ENCODE peak calls at places on chromosome 1, in ten cellular contexts. L is GM20000, Z is cardiac fibroblast, D is GM12891, M is AG10803, K is dorsolateral prefrontal cortex, G is GDM1, A is GM03348, T is Peyer's patch, Q is NCI-H2171 treated with DMSO at 0.1 percent for 48 hours. H is an unnamed sample.
A peak's percentile ranks its signal among the peaks of the same experiment; 100 is the strongest.

GRCh38 chr1:239814306-239814881 is 277.3 kb upstream of the FMN2 start:
- DNase-seq in L (no peak), Z (peak; percentile 25), D (no peak), M (peak; percentile 37), K (no peak), G (no peak), A (peak; percentile 31), T (no peak), Q (no peak), H (peak; percentile 80)

GRCh38 chr1:55053265-55053954 is 14.1 kb downstream of the PCSK9 start:
- DNase-seq in L (no peak), Z (peak; percentile 12), D (no peak), M (no peak), K (no peak), G (no peak), A (no peak), T (peak; percentile 20), Q (no peak), H (no peak)

GRCh38 chr1:89974701-89975470 is 20.0 kb upstream of the ZNF326 start:
- DNase-seq in L (no peak), Z (peak; percentile 72), D (no peak), M (peak; percentile 90), K (no peak), G (no peak), A (peak; percentile 63), T (no peak), Q (no peak), H (peak; percentile 77)

GRCh38 chr1:69305621-69306020 is 262.1 kb upstream of the LRRC7 start:
- DNase-seq in L (no peak), Z (no peak), D (no peak), M (no peak), K (no peak), G (no peak), A (no peak), T (no peak), Q (peak; percentile 10), H (no peak)

GRCh38 chr1:196464545-196464944 is 143.7 kb downstream of the KCNT2 start:
- DNase-seq in L (no peak), Z (no peak), D (no peak), M (peak; percentile 75), K (no peak), G (no peak), A (peak; percentile 4), T (no peak), Q (peak; percentile 23), H (peak; percentile 40)

GRCh38 chr1:154433161-154433681 is 28.1 kb downstream of the IL6R start:
- DNase-seq in L (no peak), Z (no peak), D (no peak), M (peak; percentile 12), K (no peak), G (no peak), A (no peak), T (no peak), Q (no peak), H (no peak)

GRCh38 chr1:154883919-154884867 is 14.1 kb upstream of the KCNN3 start:
- DNase-seq in L (no peak), Z (no peak), D (no peak), M (no peak), K (no peak), G (no peak), A (no peak), T (no peak), Q (no peak), H (no peak)

GRCh38 chr1:201318504-201319340 is 35.4 kb downstream of the PKP1 start:
- DNase-seq in L (no peak), Z (no peak), D (no peak), M (no peak), K (no peak), G (no peak), A (no peak), T (no peak), Q (no peak), H (no peak)

GRCh38 chr1:240111558-240111957 is 19.9 kb downstream of the FMN2 start:
- DNase-seq in L (no peak), Z (no peak), D (no peak), M (no peak), K (no peak), G (no peak), A (no peak), T (no peak), Q (no peak), H (no peak)

GRCh38 chr1:229645296-229646050 is 19.4 kb downstream of the URB2 start:
- DNase-seq in L (no peak), Z (no peak), D (no peak), M (no peak), K (no peak), G (no peak), A (no peak), T (no peak), Q (no peak), H (no peak)

GRCh38 chr1:10640079-10640578 is 156.3 kb downstream of the CASZ1 start:
- DNase-seq in L (no peak), Z (no peak), D (no peak), M (no peak), K (no peak), G (no peak), A (no peak), T (no peak), Q (peak; percentile 83), H (no peak)

GRCh38 chr1:162357681-162358266 is 18.9 kb downstream of the SPATA46 start:
- DNase-seq in L (peak; percentile 60), Z (peak; percentile 69), D (no peak), M (peak; percentile 33), K (no peak), G (peak; percentile 29), A (peak; percentile 67), T (no peak), Q (peak; percentile 4), H (peak; percentile 50)

GRCh38 chr1:229848762-229849677 is 218.0 kb upstream of the GALNT2 start:
- DNase-seq in L (no peak), Z (peak; percentile 45), D (no peak), M (peak; percentile 18), K (no peak), G (no peak), A (peak; percentile 46), T (no peak), Q (peak; percentile 58), H (peak; percentile 21)

GRCh38 chr1:195714248-195714647 is 894.0 kb downstream of the KCNT2 start:
- DNase-seq in L (no peak), Z (no peak), D (no peak), M (peak; percentile 48), K (no peak), G (no peak), A (peak; percentile 54), T (no peak), Q (no peak), H (peak; percentile 53)

GRCh38 chr1:8281843-8282509 is 35.9 kb upstream of the SLC45A1 start:
- DNase-seq in L (no peak), Z (no peak), D (no peak), M (no peak), K (no peak), G (no peak), A (no peak), T (no peak), Q (no peak), H (no peak)

GRCh38 chr1:31523012-31523411 is 53.3 kb upstream of the TINAGL1 start:
- DNase-seq in L (no peak), Z (peak; percentile 9), D (no peak), M (no peak), K (no peak), G (no peak), A (no peak), T (no peak), Q (no peak), H (no peak)

GRCh38 chr1:101259744-101260148 is 22.9 kb downstream of the S1PR1 start:
- DNase-seq in L (no peak), Z (peak; percentile 93), D (no peak), M (peak; percentile 73), K (no peak), G (no peak), A (peak; percentile 36), T (no peak), Q (no peak), H (no peak)

GRCh38 chr1:158103860-158104522 is 76.7 kb upstream of the CD1D start:
- DNase-seq in L (no peak), Z (no peak), D (no peak), M (no peak), K (no peak), G (no peak), A (no peak), T (no peak), Q (no peak), H (no peak)

GRCh38 chr1:109823543-109824348 is 60.0 kb upstream of the EPS8L3 start:
- DNase-seq in L (peak; percentile 1), Z (peak; percentile 60), D (no peak), M (peak; percentile 61), K (no peak), G (no peak), A (peak; percentile 65), T (no peak), Q (no peak), H (peak; percentile 51)

GRCh38 chr1:17189632-17190525 is 15.0 kb upstream of the PADI1 start:
- DNase-seq in L (no peak), Z (peak; percentile 97), D (no peak), M (peak; percentile 98), K (no peak), G (no peak), A (peak; percentile 95), T (no peak), Q (no peak), H (peak; percentile 96)

GRCh38 chr1:18972531-18972930 is 16.1 kb upstream of the IFFO2 start:
- DNase-seq in L (no peak), Z (peak; percentile 44), D (no peak), M (peak; percentile 65), K (no peak), G (no peak), A (peak; percentile 31), T (no peak), Q (peak; percentile 4), H (no peak)

GRCh38 chr1:102879439-102879993 is 228.8 kb downstream of the COL11A1 start:
- DNase-seq in L (no peak), Z (peak; percentile 94), D (no peak), M (peak; percentile 83), K (no peak), G (no peak), A (peak; percentile 63), T (no peak), Q (no peak), H (peak; percentile 74)

GRCh38 chr1:9249534-9250335 is 15.2 kb downstream of the H6PD start:
- DNase-seq in L (peak; percentile 64), Z (peak; percentile 64), D (peak; percentile 72), M (peak; percentile 26), K (no peak), G (peak; percentile 16), A (peak; percentile 71), T (peak; percentile 84), Q (no peak), H (peak; percentile 61)

H was measured in AG08395.